ENCODE peak calls at places on chromosomes 13 and 19, in four cellular contexts. D is H1, U is IMR-90, F is H9. G is an unnamed sample.

GRCh38 chr19:41376241-41376997 is at the start of gene TMEM91:
- DNase-seq in D (no peak), U (no peak), F (peak; percentile 69), G (peak; percentile 63)

GRCh38 chr19:45151821-45152503 is 8.8 kb downstream of the NKPD1 start:
- DNase-seq in D (no peak), U (no peak), F (peak; percentile 58), G (no peak)

GRCh38 chr13:90447034-90447734 is 900.3 kb upstream of the MIR17HG start:
- DNase-seq in D (no peak), U (no peak), F (no peak), G (no peak)

GRCh38 chr19:33683881-33684549 is 62.3 kb downstream of the CHST8 start:
- DNase-seq in D (peak; percentile 61), U (peak; percentile 18), F (peak; percentile 90), G (peak; percentile 84)

GRCh38 chr13:73496711-73497110 is 437.9 kb downstream of the KLF5 start:
- DNase-seq in D (no peak), U (no peak), F (no peak), G (no peak)

GRCh38 chr19:29690842-29691241 is 24.2 kb downstream of the C19orf12 start:
- DNase-seq in D (no peak), U (peak; percentile 49), F (peak; percentile 74), G (peak; percentile 85)

GRCh38 chr13:75197803-75198202 is 284.2 kb downstream of the TBC1D4 start:
- DNase-seq in D (no peak), U (no peak), F (no peak), G (peak; percentile 12)

GRCh38 chr19:13073263-13073662 is 29.4 kb downstream of the LYL1 start:
- DNase-seq in D (no peak), U (no peak), F (no peak), G (peak; percentile 54)

GRCh38 chr19:23823952-23824389 is 65.3 kb upstream of the ZNF681 start:
- DNase-seq in D (peak; percentile 34), U (no peak), F (peak; percentile 47), G (peak; percentile 87)

GRCh38 chr13:106533101-106533939 is 2.1 kb downstream of the EFNB2 start:
- DNase-seq in D (no peak), U (peak; percentile 78), F (peak; percentile 79), G (peak; percentile 87)

GRCh38 chr19:5932593-5933262 is 18.7 kb downstream of the CAPS start:
- DNase-seq in D (no peak), U (no peak), F (no peak), G (no peak)

GRCh38 chr13:111636271-111636670 is 315.8 kb downstream of the TEX29 start:
- DNase-seq in D (no peak), U (no peak), F (peak; percentile 17), G (no peak)

GRCh38 chr13:111636804-111637203 is 316.4 kb downstream of the TEX29 start:
- DNase-seq in D (no peak), U (no peak), F (peak; percentile 25), G (no peak)

GRCh38 chr13:111632906-111633305 is 312.5 kb downstream of the TEX29 start:
- DNase-seq in D (peak; percentile 49), U (no peak), F (peak; percentile 84), G (peak; percentile 88)

GRCh38 chr13:111633401-111633800 is 313.0 kb downstream of the TEX29 start:
- DNase-seq in D (no peak), U (no peak), F (no peak), G (no peak)

GRCh38 chr13:111634410-111634809 is 314.0 kb downstream of the TEX29 start:
- DNase-seq in D (no peak), U (no peak), F (peak; percentile 25), G (no peak)
- H4K5ac ChIP-seq in D (no peak overlapping the region), U (no peak overlapping the region), F (no peak overlapping the region), G (no peak overlapping the region)

GRCh38 chr19:30896551-30896950 is 452.7 kb downstream of the TSHZ3 start:
- DNase-seq in D (no peak), U (no peak), F (peak; percentile 66), G (peak; percentile 94)
- H3K56ac ChIP-seq in D (no peak overlapping the region), U (no peak overlapping the region), F (no peak overlapping the region), G (peak overlapping the region; percentile 85)

GRCh38 chr19:9323919-9324583 is at the start of gene ZNF559:
- DNase-seq in D (peak; percentile 88), U (peak; percentile 92), F (peak; percentile 95), G (peak; percentile 98)
- H3K18ac ChIP-seq in D (peak within 1 kb of the TSS; percentile 27), U (no peak within 1 kb of the TSS), F (peak within 1 kb of the TSS; percentile 62), G (peak within 1 kb of the TSS; percentile 29)

GRCh38 chr13:28373803-28374202 is 121.1 kb downstream of the FLT1 start:
- DNase-seq in D (no peak), U (no peak), F (no peak), G (no peak)

GRCh38 chr13:28375250-28375930 is 119.5 kb downstream of the FLT1 start:
- DNase-seq in D (no peak), U (no peak), F (no peak), G (peak; percentile 79)

GRCh38 chr13:28370448-28370847 is 124.5 kb downstream of the FLT1 start:
- DNase-seq in D (no peak), U (peak; percentile 59), F (no peak), G (no peak)
- H4K5ac ChIP-seq in D (no peak overlapping the region), U (no peak overlapping the region), F (no peak overlapping the region), G (no peak overlapping the region)

GRCh38 chr19:48784527-48784926 is 26.3 kb downstream of the BCAT2 start:
- DNase-seq in D (no peak), U (no peak), F (no peak), G (no peak)
- H3K56ac ChIP-seq in D (no peak overlapping the region), U (no peak overlapping the region), F (no peak overlapping the region), G (no peak overlapping the region)

G was measured in mesendoderm.